ENCODE peak calls at places on chromosomes 1 and 21, in four cellular contexts. C is SK-N-SH, K is fibroblast of lung, B is mesenchymal stem cell. F is an unnamed sample. For H3K4me1, the result is how much of the 10 kb centered on the place peaks cover.

GRCh38 chr1:39115271-39116110 is 89.0 kb upstream of the MACF1 start:
- DNase-seq in C (no peak), K (peak), B (peak), F (no peak)

GRCh38 chr1:200342511-200343400 is 67.1 kb downstream of the ZNF281 start:
- DNase-seq in C (no peak), K (peak), B (peak), F (no peak)

GRCh38 chr1:244865028-244865371 is 657 bp upstream of the HNRNPU start:
- DNase-seq in C (peak), K (no peak), B (no peak), F (peak)

GRCh38 chr1:113763651-113764050 is 4.4 kb upstream of the PHTF1 start:
- DNase-seq in C (peak), K (no peak), B (no peak), F (no peak)

GRCh38 chr1:71589005-71589404 is 508.2 kb upstream of the ZRANB2 start:
- DNase-seq in C (no peak), K (no peak), B (no peak), F (no peak)

GRCh38 chr1:59027176-59027575 is 243.3 kb upstream of the JUN start:
- DNase-seq in C (no peak), K (peak), B (no peak), F (no peak)

GRCh38 chr1:39003787-39004186 is 12.7 kb downstream of the AKIRIN1 start:
- DNase-seq in C (no peak), K (no peak), B (no peak), F (no peak)

GRCh38 chr1:31633117-31633516 is 11.6 kb downstream of the PEF1 start:
- DNase-seq in C (no peak), K (no peak), B (no peak), F (peak)

GRCh38 chr1:226110249-226111108 is 48.0 kb downstream of the H3-3A start:
- DNase-seq in C (peak), K (peak), B (peak), F (peak)

GRCh38 chr1:78061825-78062523 is 16.2 kb downstream of the GIPC2 start:
- DNase-seq in C (no peak), K (peak), B (no peak), F (no peak)

GRCh38 chr1:16110884-16111283 is 37.4 kb upstream of the FAM131C start:
- DNase-seq in C (no peak), K (no peak), B (no peak), F (no peak)

GRCh38 chr1:228205526-228206436 is 2.1 kb upstream of the OBSCN start:
- DNase-seq in C (no peak), K (no peak), B (no peak), F (no peak)

DNA sequence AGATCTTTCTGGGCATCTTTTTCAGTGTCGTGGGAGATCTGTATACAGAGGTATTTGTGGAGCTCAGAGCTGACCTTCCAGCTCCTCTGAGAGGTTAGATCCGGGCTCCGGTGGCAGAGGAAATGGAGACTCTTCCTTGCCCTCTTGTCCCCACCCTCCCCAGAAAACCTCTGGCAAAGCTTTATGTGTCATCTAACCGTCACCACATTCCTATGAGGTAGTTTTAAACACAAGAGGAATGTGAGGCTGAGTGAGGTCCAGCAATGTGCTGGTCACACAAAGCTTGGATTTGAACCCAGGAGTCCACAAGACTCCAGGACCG is 1.2 kb downstream of the CD160 start:
- DNase-seq in C (no peak), K (peak), B (peak), F (no peak)
- H3K4me3 ChIP-seq in C (no peak), K (no peak), B (no peak), F (no peak)

GRCh38 chr1:22804333-22804906 is 93.8 kb downstream of the EPHB2 start:
- DNase-seq in C (no peak), K (no peak), B (no peak), F (no peak)

GRCh38 chr1:22805672-22806038 is 95.0 kb downstream of the EPHB2 start:
- DNase-seq in C (no peak), K (no peak), B (no peak), F (peak)

GRCh38 chr1:22806584-22806983 is 95.9 kb downstream of the EPHB2 start:
- DNase-seq in C (no peak), K (no peak), B (no peak), F (no peak)

GRCh38 chr1:22803833-22804232 is 93.2 kb downstream of the EPHB2 start:
- DNase-seq in C (no peak), K (no peak), B (no peak), F (no peak)

GRCh38 chr1:22804969-22805671 is 94.5 kb downstream of the EPHB2 start:
- DNase-seq in C (no peak), K (no peak), B (no peak), F (no peak)
- H3K9ac ChIP-seq in C (no peak), K (no peak), B (no peak), F (no peak)

GRCh38 chr1:207854001-207854400 is 56.9 kb downstream of the CD34 start:
- DNase-seq in C (no peak), K (no peak), B (no peak), F (no peak)
- H3K4me1 ChIP-seq in C (under half), K (under half), B (under half), F (under half)

DNA sequence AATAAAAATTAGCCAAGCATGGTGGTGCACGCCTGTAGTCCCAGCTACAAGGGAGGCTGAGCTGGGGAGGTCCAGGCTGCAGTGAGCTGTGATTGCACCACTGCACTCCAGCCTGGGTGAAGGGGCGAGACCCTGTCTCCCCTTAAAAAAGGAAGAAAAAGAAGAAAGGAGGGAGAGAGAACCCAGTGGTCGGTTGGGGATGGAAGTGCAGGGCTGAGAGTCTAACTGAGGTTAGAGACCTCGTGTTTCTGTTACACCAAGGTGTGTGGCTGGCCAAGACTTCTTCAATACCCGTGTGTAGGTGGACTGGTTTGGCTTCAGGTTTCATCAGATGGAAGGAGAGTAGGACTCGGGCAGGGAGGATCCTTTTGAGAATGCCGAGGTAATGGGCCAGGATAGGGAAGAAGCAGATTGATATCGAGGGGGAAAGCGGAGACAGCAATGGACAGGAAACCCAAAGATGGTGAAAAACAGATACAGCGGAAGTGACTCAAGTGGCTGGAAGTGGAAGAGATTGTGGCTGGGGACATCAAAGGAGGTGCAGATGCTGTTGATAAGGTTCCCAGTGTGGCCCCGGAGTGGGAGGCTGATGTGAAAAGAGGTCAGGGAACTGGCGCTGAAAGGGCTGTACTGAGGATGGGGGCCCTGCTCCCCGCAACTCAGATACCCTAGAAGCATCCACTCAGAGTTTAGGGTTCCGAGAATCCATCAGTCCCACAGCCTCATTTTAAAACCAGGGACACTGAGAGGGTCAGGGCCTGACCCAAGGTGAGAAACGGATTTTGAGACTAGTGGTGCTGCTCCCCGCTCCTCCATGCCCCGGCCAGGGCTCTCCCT is 681 bp upstream of the UBXN10 start:
- DNase-seq in C (no peak), K (no peak), B (peak), F (no peak)
- H3K4me3 ChIP-seq in C (no peak), K (no peak), B (no peak), F (no peak)

GRCh38 chr21:26457817-26458216 is 115.3 kb downstream of the CYYR1 start:
- DNase-seq in C (no peak), K (peak), B (peak), F (no peak)
- H3K9ac ChIP-seq in C (no peak), K (no peak), B (no peak), F (no peak)

GRCh38 chr1:17527036-17527914 is 12.2 kb upstream of the ARHGEF10L start:
- DNase-seq in C (no peak), K (no peak), B (peak), F (no peak)
- H3K4me1 ChIP-seq in C (under half), K (under half), B (under half), F (under half)

GRCh38 chr1:155681776-155682175 is 6.8 kb downstream of the YY1AP1 start:
- DNase-seq in C (no peak), K (no peak), B (no peak), F (no peak)
- H3K4me3 ChIP-seq in C (no peak), K (no peak), B (no peak), F (no peak)

DNA sequence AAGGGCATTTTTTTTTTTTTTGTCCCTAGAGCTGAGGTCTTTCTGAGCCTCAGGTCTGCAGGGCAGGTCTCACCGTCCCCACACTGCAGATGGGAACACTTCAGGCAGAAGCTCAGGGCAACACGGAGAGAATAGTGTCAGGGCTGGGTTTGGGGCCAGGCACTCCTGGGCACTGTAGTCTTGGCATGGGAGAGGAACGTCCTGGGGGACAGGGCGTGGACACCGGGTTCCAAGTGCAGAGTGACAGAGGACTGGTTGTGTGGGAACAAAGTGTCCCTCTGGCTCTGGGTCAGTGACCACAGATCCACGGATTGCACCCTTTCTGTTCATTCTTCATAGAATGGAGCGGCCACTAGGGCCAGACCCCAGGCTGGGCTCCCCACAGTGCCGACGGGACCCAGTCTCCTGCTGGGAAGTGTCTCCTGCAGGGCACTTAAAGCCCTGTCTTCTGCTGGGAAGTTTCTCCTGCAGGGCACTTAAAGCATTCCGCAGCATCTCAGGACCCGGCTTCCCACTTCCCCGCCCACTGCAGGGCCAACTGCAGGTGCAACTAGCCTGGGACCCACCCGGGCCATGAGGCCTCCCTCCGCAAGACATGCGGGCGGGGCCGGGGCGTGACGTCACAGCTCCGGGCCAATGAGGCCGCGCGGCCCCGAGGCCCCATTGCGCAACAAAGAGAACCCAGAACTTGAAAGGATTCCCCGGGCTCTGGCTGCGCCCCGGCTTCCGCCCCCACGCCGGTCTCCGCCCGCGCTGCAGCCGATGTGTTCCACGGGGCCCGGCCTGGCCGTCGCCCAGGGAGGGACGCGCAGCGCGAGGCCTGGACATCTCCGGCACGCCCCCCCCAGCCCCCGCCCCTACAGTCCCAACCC is 1.2 kb downstream of the GPR153 start:
- DNase-seq in C (peak), K (peak), B (peak), F (peak)
- H3K9ac ChIP-seq in C (no peak), K (no peak), B (no peak), F (no peak)

F was measured in endodermal cell.